ENCODE peak calls at places on chromosome 4, in ten cellular contexts. One of them, this sample, is unnamed.

GRCh38 chr4:151417164-151417571 is 8.2 kb downstream of the FHIP1A start:
- DNase-seq in GM20000: no peak
- DNase-seq in germinal center: no peak
- DNase-seq in left ventricle myocardium superior: no peak
- DNase-seq in cardiac muscle cell: no peak
- DNase-seq in stimulated activated CD4-positive, alpha-beta T cell treated with anti-CD3 and anti-CD28 coated beads, TNF-alpha, amount 100 ng/mL, for 24 hours: no peak
- DNase-seq in GM06990: no peak
- DNase-seq in LoVo: no peak
- DNase-seq in uterus: no peak
- DNase-seq in MG63: peak
- DNase-seq in this sample: no peak

GRCh38 chr4:54661686-54662085 is 3.9 kb downstream of the KIT start:
- DNase-seq in stimulated activated CD4-positive, alpha-beta T cell treated with anti-CD3 and anti-CD28 coated beads, TNF-alpha, amount 100 ng/mL, for 24 hours: no peak
- DNase-seq in MG63: peak
- DNase-seq in germinal center: no peak
- DNase-seq in GM20000: no peak
- DNase-seq in cardiac muscle cell: no peak
- DNase-seq in left ventricle myocardium superior: no peak
- DNase-seq in LoVo: no peak
- DNase-seq in GM06990: no peak
- DNase-seq in uterus: no peak
- DNase-seq in this sample: no peak

GRCh38 chr4:89140168-89140759 is 28.9 kb downstream of the TIGD2 start:
- DNase-seq in LoVo: no peak
- DNase-seq in GM20000: no peak
- DNase-seq in cardiac muscle cell: no peak
- DNase-seq in stimulated activated CD4-positive, alpha-beta T cell treated with anti-CD3 and anti-CD28 coated beads, TNF-alpha, amount 100 ng/mL, for 24 hours: no peak
- DNase-seq in germinal center: no peak
- DNase-seq in left ventricle myocardium superior: no peak
- DNase-seq in uterus: no peak
- DNase-seq in GM06990: no peak
- DNase-seq in MG63: no peak
- DNase-seq in this sample: no peak

GRCh38 chr4:41963105-41963504 is 18.5 kb upstream of the DCAF4L1 start:
- DNase-seq in GM06990: peak
- DNase-seq in cardiac muscle cell: peak
- DNase-seq in GM20000: no peak
- DNase-seq in uterus: no peak
- DNase-seq in germinal center: peak
- DNase-seq in left ventricle myocardium superior: no peak
- DNase-seq in LoVo: no peak
- DNase-seq in stimulated activated CD4-positive, alpha-beta T cell treated with anti-CD3 and anti-CD28 coated beads, TNF-alpha, amount 100 ng/mL, for 24 hours: no peak
- DNase-seq in MG63: no peak
- DNase-seq in this sample: no peak

GRCh38 chr4:7361256-7361655 is 73.5 kb downstream of the PSAPL1 start:
- DNase-seq in GM20000: no peak
- DNase-seq in MG63: no peak
- DNase-seq in uterus: peak
- DNase-seq in LoVo: no peak
- DNase-seq in stimulated activated CD4-positive, alpha-beta T cell treated with anti-CD3 and anti-CD28 coated beads, TNF-alpha, amount 100 ng/mL, for 24 hours: no peak
- DNase-seq in GM06990: no peak
- DNase-seq in left ventricle myocardium superior: peak
- DNase-seq in germinal center: no peak
- DNase-seq in cardiac muscle cell: peak
- DNase-seq in this sample: no peak

GRCh38 chr4:143025111-143025704 is 159.5 kb upstream of the USP38 start:
- DNase-seq in GM06990: no peak
- DNase-seq in left ventricle myocardium superior: no peak
- DNase-seq in germinal center: no peak
- DNase-seq in cardiac muscle cell: peak
- DNase-seq in MG63: peak
- DNase-seq in uterus: no peak
- DNase-seq in LoVo: no peak
- DNase-seq in stimulated activated CD4-positive, alpha-beta T cell treated with anti-CD3 and anti-CD28 coated beads, TNF-alpha, amount 100 ng/mL, for 24 hours: no peak
- DNase-seq in GM20000: no peak
- DNase-seq in this sample: no peak

GRCh38 chr4:47031011-47031678 is at the start of gene GABRB1:
- DNase-seq in uterus: peak
- DNase-seq in germinal center: no peak
- DNase-seq in MG63: peak
- DNase-seq in GM06990: peak
- DNase-seq in stimulated activated CD4-positive, alpha-beta T cell treated with anti-CD3 and anti-CD28 coated beads, TNF-alpha, amount 100 ng/mL, for 24 hours: no peak
- DNase-seq in left ventricle myocardium superior: peak
- DNase-seq in LoVo: peak
- DNase-seq in cardiac muscle cell: peak
- DNase-seq in GM20000: no peak
- DNase-seq in this sample: peak

GRCh38 chr4:37467824-37468223 is 218.4 kb downstream of the RELL1 start:
- DNase-seq in GM06990: no peak
- DNase-seq in GM20000: no peak
- DNase-seq in MG63: no peak
- DNase-seq in stimulated activated CD4-positive, alpha-beta T cell treated with anti-CD3 and anti-CD28 coated beads, TNF-alpha, amount 100 ng/mL, for 24 hours: no peak
- DNase-seq in left ventricle myocardium superior: no peak
- DNase-seq in germinal center: no peak
- DNase-seq in LoVo: no peak
- DNase-seq in cardiac muscle cell: no peak
- DNase-seq in uterus: no peak
- DNase-seq in this sample: no peak

GRCh38 chr4:89509708-89510269 is 202.2 kb upstream of the GPRIN3 start:
- DNase-seq in MG63: no peak
- DNase-seq in uterus: no peak
- DNase-seq in germinal center: no peak
- DNase-seq in left ventricle myocardium superior: no peak
- DNase-seq in GM06990: peak
- DNase-seq in GM20000: peak
- DNase-seq in LoVo: no peak
- DNase-seq in stimulated activated CD4-positive, alpha-beta T cell treated with anti-CD3 and anti-CD28 coated beads, TNF-alpha, amount 100 ng/mL, for 24 hours: no peak
- DNase-seq in cardiac muscle cell: no peak
- DNase-seq in this sample: no peak

GRCh38 chr4:24933684-24934275 is 20.9 kb upstream of the CCDC149 start:
- DNase-seq in left ventricle myocardium superior: no peak
- DNase-seq in germinal center: no peak
- DNase-seq in uterus: no peak
- DNase-seq in GM06990: no peak
- DNase-seq in LoVo: no peak
- DNase-seq in MG63: no peak
- DNase-seq in GM20000: no peak
- DNase-seq in cardiac muscle cell: no peak
- DNase-seq in stimulated activated CD4-positive, alpha-beta T cell treated with anti-CD3 and anti-CD28 coated beads, TNF-alpha, amount 100 ng/mL, for 24 hours: no peak
- DNase-seq in this sample: no peak

This sample was measured in lower lobe of right lung.